ENCODE peak calls at places on chromosomes 16 and 17, in nine cellular contexts. G is tibial artery, F is BE2C, Z is retinal pigment epithelial cell, S is A549, H is cardiac fibroblast, D is uterus, P is AG04449, K is H9. O is an unnamed sample.

GRCh38 chr16:88460496-88461169 is 7.6 kb downstream of the ZFPM1 start:
- DNase-seq in Z (no peak), S (no peak), P (no peak), K (no peak), F (no peak), H (no peak), G (no peak), D (no peak), O (no peak)

GRCh38 chr16:75206749-75207451 is at the start of gene CTRB2:
- DNase-seq in G (no peak), D (no peak), S (no peak), P (no peak), Z (no peak), K (no peak), H (no peak), F (no peak), O (no peak)

GRCh38 chr16:26133401-26133800 is 441.6 kb downstream of the HS3ST4 start:
- DNase-seq in Z (no peak), D (no peak), K (no peak), H (no peak), F (no peak), G (no peak), P (no peak), S (no peak), O (no peak)

GRCh38 chr17:4945176-4945943 is 3.0 kb downstream of the PFN1 start:
- DNase-seq in P (peak; percentile 47), K (peak; percentile 80), G (peak; percentile 92), D (peak; percentile 87), H (peak; percentile 88), Z (no peak), S (peak; percentile 97), F (peak; percentile 69), O (peak; percentile 91)

GRCh38 chr16:75011634-75012307 is 12.9 kb downstream of the ZNRF1 start:
- DNase-seq in K (no peak), S (no peak), P (peak; percentile 67), F (no peak), G (no peak), Z (peak; percentile 59), D (peak; percentile 60), H (peak; percentile 88), O (no peak)

GRCh38 chr16:57886427-57886826 is 84.1 kb upstream of the KIFC3 start:
- DNase-seq in K (no peak), F (no peak), S (no peak), H (no peak), Z (no peak), P (no peak), D (no peak), G (no peak), O (no peak)

GRCh38 chr17:69854381-69854780 is 220.6 kb upstream of the KCNJ16 start:
- DNase-seq in D (no peak), K (no peak), H (no peak), S (no peak), F (no peak), Z (no peak), P (no peak), G (no peak), O (no peak)

GRCh38 chr16:50198802-50199410 is 45.8 kb downstream of the TENT4B start:
- DNase-seq in G (no peak), Z (no peak), S (no peak), D (no peak), K (no peak), P (no peak), H (no peak), F (no peak), O (no peak)

GRCh38 chr17:47806913-47807255 is 14.7 kb downstream of the OSBPL7 start:
- DNase-seq in G (no peak), D (no peak), S (no peak), Z (no peak), F (no peak), P (no peak), H (no peak), K (peak; percentile 19), O (peak; percentile 36)

GRCh38 chr17:8041249-8041928 is 2.5 kb downstream of the ALOX15B start:
- DNase-seq in F (peak; percentile 26), H (peak; percentile 96), G (peak; percentile 61), P (no peak), Z (peak; percentile 20), S (peak; percentile 81), K (no peak), D (no peak), O (peak; percentile 68)

GRCh38 chr16:83793179-83793578 is 14.6 kb upstream of the HSBP1 start:
- DNase-seq in G (no peak), F (no peak), Z (no peak), H (no peak), D (no peak), S (no peak), P (no peak), K (no peak), O (no peak)

GRCh38 chr17:45791935-45792334 is 7.8 kb downstream of the CRHR1 start:
- DNase-seq in P (no peak), D (no peak), Z (no peak), H (no peak), S (no peak), K (no peak), G (no peak), F (no peak), O (no peak)

GRCh38 chr17:82483204-82483660 is 24.7 kb downstream of the NARF start:
- DNase-seq in D (no peak), S (no peak), Z (no peak), P (no peak), F (no peak), G (no peak), K (no peak), H (no peak), O (no peak)

GRCh38 chr17:37828313-37829124 is 83.7 kb upstream of the HNF1B start:
- DNase-seq in P (no peak), D (no peak), G (no peak), H (no peak), F (no peak), Z (no peak), K (no peak), S (peak; percentile 77), O (no peak)

GRCh38 chr16:4316103-4316731 is 350 bp downstream of the GLIS2 start:
- DNase-seq in F (no peak), Z (no peak), D (peak; percentile 37), H (peak; percentile 21), K (no peak), P (no peak), G (no peak), S (no peak), O (no peak)

GRCh38 chr17:74491645-74492044 is 25.2 kb downstream of the CD300A start:
- DNase-seq in P (no peak), Z (no peak), G (peak; percentile 32), K (peak; percentile 14), H (no peak), F (no peak), D (no peak), S (no peak), O (peak; percentile 23)

DNA sequence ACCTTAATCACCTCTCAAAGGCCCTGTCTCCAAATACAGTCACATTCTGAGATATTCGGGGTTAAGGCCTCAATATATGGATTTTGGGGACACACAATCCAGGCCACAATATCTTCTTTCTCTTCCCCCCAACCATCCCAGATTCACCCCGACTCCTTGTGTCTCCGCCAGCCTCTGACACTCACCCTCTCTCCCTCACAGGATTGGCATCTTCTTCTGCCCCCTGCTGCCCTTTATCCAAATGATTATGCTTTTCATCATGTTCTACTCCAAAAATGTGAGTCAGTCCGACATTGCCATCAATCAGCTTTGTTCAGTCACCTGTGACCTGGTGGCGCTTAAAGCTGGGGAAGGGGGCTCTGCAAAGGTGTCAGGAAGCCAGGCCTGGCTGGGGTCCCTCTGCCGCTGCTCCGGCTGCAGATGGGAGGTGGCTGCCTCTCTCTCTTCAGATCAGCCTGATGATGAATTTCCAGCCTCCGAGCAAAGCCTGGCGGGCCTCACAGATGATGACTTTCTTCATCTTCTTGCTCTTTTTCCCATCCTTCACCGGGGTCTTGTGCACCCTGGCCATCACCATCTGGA is 35.1 kb downstream of the GDE1 start:
- DNase-seq in Z (no peak), H (no peak), F (no peak), K (no peak), G (no peak), S (no peak), D (no peak), P (no peak), O (no peak)
- TF ChIP-seq CTCF in Z (peak; percentile 16), H (no peak), F (no peak), K (no peak), G (no peak), S (peak; percentile 28), D (no peak), P (no peak), O (no peak)

GRCh38 chr17:565506-565905 is 149.1 kb downstream of the VPS53 start:
- DNase-seq in P (no peak), H (no peak), K (peak; percentile 65), S (no peak), F (peak; percentile 10), G (no peak), Z (no peak), D (no peak), O (no peak)
- TF ChIP-seq CTCF in P (no peak), H (peak; percentile 8), K (peak; percentile 47), S (peak; percentile 8), F (no peak), G (no peak), Z (peak; percentile 29), D (no peak), O (no peak)

DNA sequence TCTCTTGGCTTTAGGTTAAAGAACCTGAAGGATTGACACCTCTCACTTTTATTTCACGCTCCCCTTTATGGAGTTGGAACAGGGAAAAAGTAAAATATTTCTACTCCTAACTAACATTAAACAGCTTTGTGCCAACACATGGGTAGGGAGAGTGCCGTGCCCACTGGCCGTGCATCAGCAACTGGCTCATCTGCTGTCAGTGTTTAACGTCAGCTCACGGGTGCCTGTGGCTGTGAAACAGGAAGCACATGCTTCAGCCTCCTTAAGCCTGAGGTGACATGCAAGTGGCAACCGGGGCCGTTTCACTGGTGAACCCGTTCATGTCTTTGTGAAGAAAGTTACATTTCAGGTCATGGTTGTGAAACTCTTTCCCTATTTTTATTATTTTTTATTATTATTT is 3.1 kb downstream of the SPG7 start:
- DNase-seq in H (no peak), Z (no peak), S (no peak), P (no peak), F (no peak), K (no peak), G (no peak), D (no peak), O (no peak)
- TF ChIP-seq CTCF in H (no peak), Z (no peak), S (no peak), P (no peak), F (no peak), K (no peak), G (no peak), D (no peak), O (no peak)

DNA sequence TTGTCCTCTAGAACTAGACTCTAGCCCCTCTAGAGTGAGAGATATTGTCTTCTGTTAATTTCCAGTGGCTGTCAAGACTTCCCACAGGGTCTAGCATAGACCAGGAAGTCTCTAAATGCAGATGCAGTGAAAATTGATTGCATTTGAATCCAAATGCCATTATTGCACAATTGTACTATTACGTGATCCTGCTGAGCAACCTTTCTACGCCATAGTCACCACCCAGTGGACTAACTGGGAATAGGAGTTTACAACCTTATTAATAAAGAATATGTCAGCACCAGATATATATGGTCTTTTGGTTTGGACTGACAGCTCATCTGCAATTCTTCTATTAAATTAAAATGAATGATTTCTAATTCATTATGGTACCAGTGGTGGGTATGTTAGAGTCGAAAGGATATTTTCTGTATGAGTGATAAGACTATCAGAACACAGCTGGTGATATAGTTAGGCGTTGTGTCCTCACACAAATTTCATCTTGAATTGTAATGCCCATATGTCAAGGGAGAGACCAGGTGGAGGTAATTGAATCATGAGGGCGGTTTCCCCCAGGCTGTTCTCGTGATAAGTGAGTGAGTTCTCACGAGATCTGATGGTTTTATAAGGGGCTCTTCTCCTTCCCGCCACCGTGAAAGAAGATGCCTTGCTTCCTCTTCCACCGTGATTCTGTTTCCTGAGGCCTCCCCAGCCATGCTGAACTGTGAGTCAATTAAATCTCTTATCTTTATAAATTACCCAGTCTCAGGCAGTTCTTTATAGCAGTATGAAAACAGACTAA is 138.9 kb upstream of the CA10 start:
- DNase-seq in G (no peak), H (no peak), S (peak; percentile 1), D (no peak), F (peak; percentile 72), K (no peak), Z (no peak), P (no peak), O (no peak)
- TF ChIP-seq CTCF in G (no peak), H (no peak), S (no peak), D (no peak), F (peak; percentile 67), K (peak; percentile 48), Z (no peak), P (no peak), O (no peak)

O was measured in suprapubic skin.